ENCODE peak calls at places on chromosomes 6 and 20, in six cellular contexts. P is HCT116, V is DND-41, D is upper lobe of right lung, U is A673, F is MM.1S. R is an unnamed sample. For H3K27me3, the result is how much of the 10 kb centered on the place peaks cover.

GRCh38 chr6:170489836-170490235 is 63.3 kb downstream of the PSMB1 start:
- DNase-seq in P (no peak), V (no peak), D (no peak), U (no peak), F (no peak), R (no peak)

GRCh38 chr6:144953552-144954240 is 668.6 kb downstream of the UTRN start:
- DNase-seq in P (peak), V (no peak), D (no peak), U (peak), F (no peak), R (no peak)

GRCh38 chr20:40506567-40506966 is 182.5 kb downstream of the MAFB start:
- DNase-seq in P (peak), V (peak), D (peak), U (peak), F (no peak), R (no peak)

GRCh38 chr6:150252714-150253444 is 110.0 kb downstream of the PPP1R14C start:
- DNase-seq in P (peak), V (no peak), D (no peak), U (no peak), F (no peak), R (no peak)

GRCh38 chr20:47004179-47004578 is 109.5 kb downstream of the EYA2 start:
- DNase-seq in P (no peak), V (no peak), D (no peak), U (no peak), F (no peak), R (no peak)

GRCh38 chr6:131112252-131112651 is 23.0 kb upstream of the AKAP7 start:
- DNase-seq in P (no peak), V (no peak), D (no peak), U (no peak), F (no peak), R (no peak)

GRCh38 chr20:33233129-33233774 is 2.5 kb upstream of the BPIFA1 start:
- DNase-seq in P (no peak), V (no peak), D (no peak), U (no peak), F (no peak), R (no peak)

GRCh38 chr6:51411726-51412125 is 593.1 kb downstream of the TFAP2B start:
- DNase-seq in P (no peak), V (no peak), D (no peak), U (peak), F (no peak), R (no peak)

GRCh38 chr6:10248378-10248843 is 166.5 kb downstream of the TFAP2A start:
- DNase-seq in P (no peak), V (no peak), D (no peak), U (peak), F (no peak), R (no peak)

GRCh38 chr6:157768304-157768703 is 54.7 kb upstream of the SNX9 start:
- DNase-seq in P (no peak), V (no peak), D (no peak), U (no peak), F (no peak), R (peak)

GRCh38 chr6:119314894-119315272 is 34.7 kb downstream of the MAN1A1 start:
- DNase-seq in P (no peak), V (no peak), D (no peak), U (no peak), F (no peak), R (no peak)

GRCh38 chr20:59151820-59152219 is 11.8 kb upstream of the ZNF831 start:
- DNase-seq in P (no peak), V (no peak), D (no peak), U (no peak), F (no peak), R (no peak)

GRCh38 chr6:137717074-137718073 is 149.7 kb upstream of the TNFAIP3 start:
- DNase-seq in P (no peak), V (peak), D (no peak), U (no peak), F (peak), R (no peak)

GRCh38 chr6:158722176-158722729 is 72.4 kb downstream of the SYTL3 start:
- DNase-seq in P (no peak), V (no peak), D (no peak), U (no peak), F (no peak), R (no peak)

GRCh38 chr6:4291453-4292403 is 156.4 kb upstream of the ECI2 start:
- DNase-seq in P (no peak), V (no peak), D (no peak), U (peak), F (no peak), R (no peak)

GRCh38 chr20:41287327-41287726 is 30.2 kb downstream of the ZHX3 start:
- DNase-seq in P (no peak), V (no peak), D (no peak), U (no peak), F (no peak), R (no peak)

GRCh38 chr6:45479834-45480696 is 102.3 kb upstream of the SUPT3H start:
- DNase-seq in P (no peak), V (peak), D (no peak), U (peak), F (no peak), R (no peak)

GRCh38 chr20:1431158-1431557 is 35.5 kb downstream of the NSFL1C start:
- DNase-seq in P (no peak), V (no peak), D (no peak), U (no peak), F (no peak), R (peak)

GRCh38 chr20:2872304-2873009 is 824 bp upstream of the PTPRA start:
- DNase-seq in P (no peak), V (peak), D (peak), U (peak), F (peak), R (peak)

GRCh38 chr20:10524643-10525042 is 89.5 kb downstream of the SLX4IP start:
- DNase-seq in P (peak), V (no peak), D (no peak), U (no peak), F (no peak), R (no peak)

GRCh38 chr6:71403422-71404134 is 115.0 kb downstream of the OGFRL1 start:
- DNase-seq in P (no peak), V (no peak), D (no peak), U (no peak), F (no peak), R (no peak)

GRCh38 chr6:42163941-42164340 is 9.2 kb upstream of the GUCA1A start:
- DNase-seq in P (no peak), V (no peak), D (no peak), U (no peak), F (no peak), R (no peak)

GRCh38 chr6:108544586-108544985 is 16.1 kb upstream of the FOXO3 start:
- DNase-seq in P (no peak), V (no peak), D (no peak), U (no peak), F (no peak), R (no peak)

GRCh38 chr6:105941616-105942412 is 144.3 kb upstream of the PRDM1 start:
- DNase-seq in P (no peak), V (no peak), D (no peak), U (no peak), F (no peak), R (no peak)

GRCh38 chr6:104537185-104537584 is 322.5 kb downstream of the HACE1 start:
- DNase-seq in P (no peak), V (no peak), D (no peak), U (no peak), F (no peak), R (no peak)

GRCh38 chr6:121247386-121247785 is 86.9 kb downstream of the TBC1D32 start:
- DNase-seq in P (no peak), V (no peak), D (no peak), U (no peak), F (peak), R (no peak)

GRCh38 chr20:47125553-47126373 is 230.7 kb downstream of the ZMYND8 start:
- DNase-seq in P (no peak), V (no peak), D (no peak), U (no peak), F (no peak), R (no peak)

GRCh38 chr6:41881506-41881905 is 13.7 kb downstream of the USP49 start:
- DNase-seq in P (no peak), V (no peak), D (no peak), U (no peak), F (no peak), R (no peak)

GRCh38 chr6:41443616-41444525 is 102.3 kb upstream of the FOXP4 start:
- DNase-seq in P (no peak), V (no peak), D (no peak), U (peak), F (no peak), R (no peak)

GRCh38 chr6:4518506-4518905 is 257.7 kb upstream of the CDYL start:
- DNase-seq in P (no peak), V (no peak), D (no peak), U (no peak), F (no peak), R (no peak)

GRCh38 chr6:163099621-163100171 is 314.8 kb upstream of the QKI start:
- DNase-seq in P (no peak), V (no peak), D (no peak), U (no peak), F (no peak), R (no peak)
- H3K27me3 ChIP-seq in P (under half), V (under half), D (under half), U (under half), F (under half), R (under half)

DNA sequence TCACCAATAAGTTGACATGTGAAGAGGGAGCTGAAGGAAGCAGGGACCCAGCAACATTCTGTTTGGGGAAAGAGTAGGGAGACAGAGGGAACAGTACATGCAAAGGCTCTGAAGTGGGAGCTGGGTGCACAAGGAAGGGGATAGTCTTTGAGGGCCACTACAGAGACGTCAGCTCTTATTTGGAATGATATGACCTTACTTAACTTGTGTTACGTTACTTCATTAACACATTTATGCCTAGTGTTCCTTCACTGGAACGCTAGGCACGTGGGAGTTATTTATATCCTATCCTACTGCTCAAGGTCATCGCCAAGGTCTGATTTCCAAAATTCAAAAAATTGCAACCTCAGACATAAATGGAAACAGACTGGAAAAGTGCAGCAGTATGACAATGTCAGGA is 20.2 kb downstream of the NAPB start:
- DNase-seq in P (no peak), V (no peak), D (no peak), U (no peak), F (no peak), R (no peak)
- H3K27me3 ChIP-seq in P (under half), V (under half), D (under half), U (under half), F (under half), R (under half)

DNA sequence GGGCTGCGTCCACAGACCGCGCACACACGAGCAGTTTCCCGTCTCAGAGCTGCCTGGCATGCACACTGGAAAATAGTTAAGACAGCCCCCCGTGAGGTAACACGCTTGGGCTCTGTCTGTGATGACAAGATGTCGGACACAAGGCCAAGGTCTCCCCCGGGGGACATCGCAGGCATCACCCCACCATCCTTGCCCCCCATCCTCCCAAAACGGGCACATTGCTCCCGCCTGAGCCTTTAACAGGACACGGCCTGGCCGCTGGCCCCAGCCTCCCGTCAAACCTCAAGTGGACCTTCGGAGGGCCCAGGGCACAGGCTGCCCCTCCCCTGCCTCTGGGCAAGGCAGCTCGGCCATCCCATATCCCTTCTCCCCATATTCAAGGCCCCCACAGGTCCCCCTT is 5.6 kb downstream of the KCNQ2 start:
- DNase-seq in P (no peak), V (no peak), D (no peak), U (no peak), F (no peak), R (no peak)
- H3K27me3 ChIP-seq in P (under half), V (under half), D (under half), U (under half), F (half or more), R (under half)

DNA sequence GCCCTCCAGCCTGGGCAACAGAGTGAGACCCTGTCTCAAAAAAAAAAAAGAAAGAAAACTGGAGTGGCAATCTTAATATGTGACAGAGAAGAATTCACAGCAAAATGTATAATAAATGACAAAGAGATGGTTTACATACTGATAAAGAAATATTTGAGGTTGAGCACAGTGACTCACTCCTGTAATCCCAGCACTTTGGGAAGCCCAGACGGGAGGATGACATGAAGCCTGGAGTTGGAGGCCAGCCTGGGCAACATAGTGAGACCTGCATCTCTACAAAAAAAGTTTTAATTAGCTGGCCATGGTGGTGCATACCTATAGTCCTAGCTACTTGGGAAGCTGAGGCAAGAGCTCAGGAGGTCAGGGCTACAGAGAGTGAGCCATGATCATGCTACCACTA is 12.4 kb upstream of the DEFB118 start:
- DNase-seq in P (no peak), V (no peak), D (no peak), U (no peak), F (no peak), R (no peak)
- H3K27me3 ChIP-seq in P (under half), V (under half), D (under half), U (under half), F (under half), R (under half)

GRCh38 chr6:15110721-15111354 is 135.0 kb upstream of the JARID2 start:
- DNase-seq in P (no peak), V (no peak), D (no peak), U (peak), F (no peak), R (no peak)

GRCh38 chr6:15106958-15107643 is 138.8 kb upstream of the JARID2 start:
- DNase-seq in P (no peak), V (no peak), D (no peak), U (peak), F (no peak), R (no peak)

GRCh38 chr6:15109338-15110090 is 136.4 kb upstream of the JARID2 start:
- DNase-seq in P (no peak), V (no peak), D (no peak), U (peak), F (no peak), R (no peak)

GRCh38 chr6:15108383-15108715 is 137.5 kb upstream of the JARID2 start:
- DNase-seq in P (no peak), V (no peak), D (no peak), U (peak), F (no peak), R (no peak)

GRCh38 chr6:15107644-15108382 is 138.1 kb upstream of the JARID2 start:
- DNase-seq in P (no peak), V (no peak), D (no peak), U (no peak), F (no peak), R (no peak)
- H3K27me3 ChIP-seq in P (under half), V (under half), D (under half), U (under half), F (under half), R (under half)

GRCh38 chr20:56945901-56946300 is 316.8 kb downstream of the TFAP2C start:
- DNase-seq in P (no peak), V (no peak), D (no peak), U (no peak), F (no peak), R (no peak)

GRCh38 chr20:56945057-56945456 is 316.0 kb downstream of the TFAP2C start:
- DNase-seq in P (no peak), V (no peak), D (no peak), U (no peak), F (no peak), R (no peak)

GRCh38 chr20:56952258-56952929 is 314.0 kb downstream of the BMP7 start:
- DNase-seq in P (no peak), V (no peak), D (no peak), U (no peak), F (no peak), R (no peak)

GRCh38 chr20:56953055-56953586 is 313.3 kb downstream of the BMP7 start:
- DNase-seq in P (no peak), V (no peak), D (no peak), U (no peak), F (no peak), R (no peak)

DNA sequence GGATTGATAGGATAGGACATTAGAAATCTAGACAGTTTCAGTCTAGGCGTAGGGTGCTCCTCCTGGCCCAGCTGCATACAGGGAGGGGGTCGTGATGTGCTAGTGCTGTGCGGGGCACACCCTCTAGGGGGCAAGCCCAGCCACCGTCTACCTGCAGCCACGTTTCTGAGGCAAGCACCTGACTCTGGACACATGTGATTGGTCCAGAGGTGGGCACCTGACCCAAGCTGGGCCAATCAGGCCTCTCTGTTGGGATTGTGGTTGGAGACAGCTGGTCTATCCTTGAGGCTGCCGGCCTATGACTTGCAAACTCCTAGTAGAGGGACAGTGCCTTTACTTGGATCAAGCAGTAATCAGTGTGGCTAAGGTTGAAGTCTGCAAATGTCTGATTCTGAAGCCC is 317.1 kb downstream of the BMP7 start:
- DNase-seq in P (peak), V (peak), D (no peak), U (no peak), F (no peak), R (peak)
- H3K27me3 ChIP-seq in P (under half), V (under half), D (under half), U (half or more), F (under half), R (under half)

GRCh38 chr20:62717933-62718332 is 9.3 kb downstream of the NTSR1 start:
- DNase-seq in P (no peak), V (no peak), D (no peak), U (no peak), F (no peak), R (no peak)

GRCh38 chr20:62721511-62722197 is 13.0 kb downstream of the NTSR1 start:
- DNase-seq in P (no peak), V (no peak), D (no peak), U (no peak), F (no peak), R (no peak)

GRCh38 chr20:62716941-62717310 is 8.3 kb downstream of the NTSR1 start:
- DNase-seq in P (no peak), V (no peak), D (no peak), U (no peak), F (no peak), R (no peak)

GRCh38 chr20:62716198-62716940 is 7.7 kb downstream of the NTSR1 start:
- DNase-seq in P (no peak), V (peak), D (no peak), U (no peak), F (no peak), R (no peak)

GRCh38 chr20:62719250-62719945 is 10.8 kb downstream of the NTSR1 start:
- DNase-seq in P (no peak), V (no peak), D (no peak), U (no peak), F (no peak), R (no peak)
- H3K27me3 ChIP-seq in P (under half), V (under half), D (under half), U (under half), F (half or more), R (under half)

DNA sequence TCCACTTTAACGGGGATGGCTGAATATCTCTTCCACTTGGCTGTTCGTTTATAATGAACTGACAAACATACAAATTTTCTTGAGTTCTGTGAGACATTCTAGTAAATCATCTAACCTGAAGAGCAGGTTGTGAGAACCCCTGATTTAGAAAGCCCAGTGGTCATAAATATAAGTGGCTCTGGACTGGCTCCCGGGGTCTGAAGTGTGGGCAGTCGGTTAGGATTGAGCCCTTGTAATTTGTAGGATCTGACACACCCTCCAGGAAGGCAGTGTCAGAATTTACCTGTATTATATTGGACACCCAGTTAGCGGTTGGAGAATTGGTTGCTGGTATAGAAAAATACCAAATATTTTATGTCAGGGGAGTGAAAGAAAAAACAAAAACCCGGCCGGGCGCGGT is 6.8 kb upstream of the GMEB2 start:
- DNase-seq in P (no peak), V (no peak), D (no peak), U (no peak), F (no peak), R (no peak)
- H3K27me3 ChIP-seq in P (under half), V (under half), D (under half), U (under half), F (under half), R (under half)